ENCODE peak calls at places on chromosomes 5 and 9, in four cellular contexts. M is astrocyte of the cerebellum, D is cardiac fibroblast, X is astrocyte. B is an unnamed sample.

GRCh38 chr5:38167562-38167996 is 90.8 kb upstream of the EGFLAM start:
- DNase-seq in M (no peak), D (no peak), X (no peak), B (no peak)

GRCh38 chr5:179731791-179732411 is 721 bp upstream of the MAML1 start:
- DNase-seq in M (peak), D (peak), X (peak), B (no peak)

GRCh38 chr9:22237497-22238363 is 208.9 kb upstream of the DMRTA1 start:
- DNase-seq in M (peak), D (peak), X (peak), B (peak)

GRCh38 chr5:69152731-69153130 is 14.2 kb upstream of the CCNB1 start:
- DNase-seq in M (no peak), D (no peak), X (no peak), B (no peak)

GRCh38 chr9:109520475-109521132 is 22.5 kb upstream of the PTPN3 start:
- DNase-seq in M (peak), D (peak), X (peak), B (no peak)

GRCh38 chr9:127773981-127774380 is 4.5 kb downstream of the SH2D3C start:
- DNase-seq in M (no peak), D (no peak), X (no peak), B (no peak)

GRCh38 chr9:26459959-26460358 is 432.6 kb downstream of the CAAP1 start:
- DNase-seq in M (no peak), D (no peak), X (no peak), B (no peak)

GRCh38 chr5:108634951-108635288 is 112.8 kb upstream of the FER start:
- DNase-seq in M (no peak), D (no peak), X (no peak), B (no peak)

GRCh38 chr9:86945868-86946711 is 1.2 kb downstream of the GAS1 start:
- DNase-seq in M (no peak), D (peak), X (peak), B (no peak)

GRCh38 chr9:14435871-14436270 is 121.9 kb upstream of the NFIB start:
- DNase-seq in M (no peak), D (no peak), X (no peak), B (no peak)

GRCh38 chr5:101678494-101679193 is 617.4 kb downstream of the SLCO4C1 start:
- DNase-seq in M (peak), D (peak), X (peak), B (peak)

GRCh38 chr5:108255468-108255867 is 126.4 kb downstream of the FBXL17 start:
- DNase-seq in M (no peak), D (no peak), X (no peak), B (no peak)

GRCh38 chr9:82105729-82106128 is 117.2 kb downstream of the SPATA31D1 start:
- DNase-seq in M (no peak), D (no peak), X (no peak), B (no peak)

GRCh38 chr5:76367623-76368366 is 35.3 kb upstream of the IQGAP2 start:
- DNase-seq in M (no peak), D (no peak), X (peak), B (no peak)

GRCh38 chr9:76369583-76369982 is 24.6 kb downstream of the RFK start:
- DNase-seq in M (peak), D (peak), X (peak), B (peak)

GRCh38 chr5:31936699-31937098 is 237.4 kb downstream of the GOLPH3 start:
- DNase-seq in M (no peak), D (peak), X (no peak), B (no peak)

GRCh38 chr9:114906922-114907571 is 23.3 kb downstream of the TNFSF8 start:
- DNase-seq in M (peak), D (peak), X (peak), B (no peak)
- TF ChIP-seq CTCF in M (peak), D (peak), X (peak), B (peak)

DNA sequence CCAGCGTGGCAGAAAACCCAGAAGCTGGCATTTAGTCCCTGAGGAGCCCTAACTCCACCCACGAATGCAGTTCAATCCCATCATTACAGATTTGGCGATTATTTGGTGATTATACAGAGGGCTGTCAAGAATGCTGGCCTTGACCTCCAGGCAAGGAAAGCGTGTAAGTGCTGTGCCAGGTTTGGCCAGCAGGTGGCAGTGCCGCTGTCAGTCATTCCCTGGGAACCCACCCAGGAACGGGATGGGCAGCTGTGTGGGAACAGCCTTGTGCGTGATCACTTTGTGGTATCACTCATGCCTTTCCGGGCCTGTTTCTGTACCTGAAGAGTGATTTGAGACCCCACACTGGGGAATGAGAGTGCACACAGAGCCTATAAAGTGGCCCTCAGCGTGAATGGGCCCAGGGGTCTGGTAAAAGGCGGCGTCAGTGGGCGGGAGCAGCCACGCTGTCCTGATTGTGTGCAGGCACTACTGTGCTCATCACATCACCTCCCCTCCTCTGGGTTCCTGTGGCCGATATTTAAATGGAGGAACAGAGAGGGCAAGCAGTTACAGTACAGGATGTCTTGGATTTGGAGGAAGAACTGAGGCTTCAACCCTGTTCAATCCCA is 215.6 kb downstream of the ROR2 start:
- DNase-seq in M (peak), D (peak), X (no peak), B (no peak)
- TF ChIP-seq CTCF in M (peak), D (peak), X (peak), B (peak)

GRCh38 chr9:36191696-36192095 is 975 bp downstream of the CLTA start:
- DNase-seq in M (no peak), D (no peak), X (no peak), B (no peak)

GRCh38 chr9:36192196-36192595 is 1.5 kb downstream of the CLTA start:
- DNase-seq in M (no peak), D (peak), X (no peak), B (no peak)

GRCh38 chr9:36189978-36190377 is 743 bp upstream of the CLTA start:
- DNase-seq in M (no peak), D (no peak), X (no peak), B (no peak)

GRCh38 chr9:36191290-36191645 is 547 bp downstream of the CLTA start:
- DNase-seq in M (no peak), D (peak), X (no peak), B (no peak)

GRCh38 chr9:36190388-36191289 is at the start of gene CLTA:
- DNase-seq in M (peak), D (peak), X (peak), B (peak)
- TF ChIP-seq CTCF in M (peak), D (peak), X (peak), B (peak)

DNA sequence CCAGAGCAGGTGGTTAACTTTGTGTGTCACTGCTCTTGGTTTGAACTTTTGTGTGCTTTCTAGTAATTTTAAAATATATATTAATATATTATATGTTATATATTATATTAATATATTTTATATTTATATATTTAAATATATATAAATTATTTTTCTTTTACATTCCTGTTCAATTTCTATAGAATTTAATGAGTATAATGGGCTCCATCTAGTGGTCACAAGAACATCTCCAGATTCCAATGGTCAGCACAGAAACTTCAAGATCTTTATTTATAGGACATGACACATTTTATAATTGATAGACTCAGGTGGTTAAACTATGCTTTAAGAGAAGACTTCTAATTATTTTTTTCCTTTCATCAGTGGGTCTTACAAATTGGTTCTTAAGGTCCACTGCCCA is 39.1 kb downstream of the COL23A1 start:
- DNase-seq in M (peak), D (peak), X (peak), B (no peak)
- TF ChIP-seq CTCF in M (peak), D (peak), X (peak), B (peak)

DNA sequence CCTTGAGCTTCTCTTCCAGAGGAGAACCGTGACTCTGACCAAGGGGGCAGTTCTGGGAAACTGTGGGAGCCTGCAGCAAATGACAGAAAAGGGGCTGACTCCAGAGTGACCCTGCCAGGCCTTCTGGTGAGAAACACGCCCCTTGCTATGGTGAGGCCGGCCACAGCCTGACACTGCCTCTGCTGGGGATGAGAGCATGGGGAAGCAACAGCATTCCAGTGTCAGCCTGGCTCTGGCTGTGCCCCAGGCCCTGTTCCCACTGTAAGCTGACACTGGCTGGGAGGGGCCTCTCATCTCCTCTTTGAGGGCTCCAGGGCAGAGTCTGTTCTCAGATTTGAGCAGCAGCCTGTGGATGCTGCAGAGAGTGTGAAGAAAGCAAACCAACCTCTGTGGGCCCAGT is 180.0 kb upstream of the IL12B start:
- DNase-seq in M (peak), D (peak), X (peak), B (no peak)
- TF ChIP-seq CTCF in M (peak), D (no peak), X (no peak), B (no peak)

DNA sequence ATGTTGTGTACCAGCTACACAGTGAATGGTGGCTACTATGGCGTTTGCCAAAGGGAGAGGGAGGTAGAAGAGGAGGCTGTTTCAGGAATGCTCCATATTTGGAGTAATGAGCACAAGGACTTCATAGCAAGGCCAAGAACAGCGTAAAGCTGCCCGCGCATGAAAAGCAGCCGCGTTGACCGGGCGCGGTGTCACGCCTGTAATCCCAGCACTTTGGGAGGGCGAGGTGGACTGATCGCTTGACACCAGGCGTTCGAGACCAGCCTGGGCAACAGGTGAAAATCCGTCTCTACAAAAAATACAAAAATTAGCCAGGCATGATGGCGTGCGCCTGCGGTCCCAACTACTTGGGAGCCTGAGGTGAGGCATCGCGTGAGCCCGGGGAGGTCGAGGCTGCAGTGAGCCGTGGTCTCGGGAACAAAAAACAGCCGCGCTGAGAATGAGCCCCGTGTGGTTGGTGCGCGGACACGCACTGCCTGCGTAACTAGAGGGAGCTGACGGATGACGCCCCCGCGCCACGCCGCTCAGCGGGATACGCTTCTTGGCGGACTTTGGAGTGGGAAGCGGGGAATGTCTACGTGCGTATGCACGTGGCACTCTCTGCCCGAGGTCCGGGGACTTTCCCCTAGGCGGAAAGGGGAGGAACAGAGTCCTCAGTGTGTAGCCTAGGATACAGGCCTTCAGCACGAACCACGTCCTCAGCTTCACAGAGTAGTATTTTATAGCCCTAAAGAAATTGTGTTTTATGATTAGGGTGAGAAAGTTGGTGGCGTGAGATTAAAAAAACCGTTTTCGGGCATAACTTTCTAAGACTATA is at the start of gene RMRP:
- DNase-seq in M (peak), D (peak), X (peak), B (peak)
- TF ChIP-seq CTCF in M (peak), D (peak), X (no peak), B (no peak)

GRCh38 chr5:59218424-59219045 is 635.7 kb downstream of the RAB3C start:
- DNase-seq in M (no peak), D (peak), X (no peak), B (no peak)

GRCh38 chr5:59216845-59217244 is 634.0 kb downstream of the RAB3C start:
- DNase-seq in M (no peak), D (no peak), X (no peak), B (no peak)

GRCh38 chr5:59222687-59223511 is 640.0 kb downstream of the RAB3C start:
- DNase-seq in M (no peak), D (no peak), X (no peak), B (no peak)

GRCh38 chr5:59221769-59222168 is 638.9 kb downstream of the RAB3C start:
- DNase-seq in M (no peak), D (no peak), X (no peak), B (no peak)
- TF ChIP-seq CTCF in M (no peak), D (no peak), X (no peak), B (no peak)

GRCh38 chr9:19375536-19375935 is 4.5 kb downstream of the RPS6 start:
- DNase-seq in M (no peak), D (peak), X (peak), B (no peak)
- TF ChIP-seq CTCF in M (no peak), D (no peak), X (no peak), B (no peak)

GRCh38 chr9:121929893-121930875 is 162.9 kb downstream of the TTLL11 start:
- DNase-seq in M (no peak), D (no peak), X (no peak), B (no peak)
- TF ChIP-seq CTCF in M (no peak), D (no peak), X (peak), B (peak)

B was measured in retinal pigment epithelial cell.